ENCODE peak calls at places on chromosomes 4 and X, in six cellular contexts. X is left ventricle myocardium inferior; K is stimulated activated CD8-positive, alpha-beta memory T cell treated with anti-CD3 and anti-CD28 coated beads, Interleukin-4, amount 100 ng/mL, for 1 hour; B is omental fat pad; A is Peyer's patch; Y is H4. L is an unnamed sample.

GRCh38 chr4:7384003-7384928 is 50.5 kb downstream of the PSAPL1 start:
- DNase-seq in X (no peak), K (no peak), B (no peak), A (peak), Y (no peak), L (no peak)

GRCh38 chr4:154760895-154761294 is 17.1 kb downstream of the LRAT start:
- DNase-seq in X (no peak), K (no peak), B (no peak), A (no peak), Y (no peak), L (no peak)

GRCh38 chr4:140090215-140090731 is 63.7 kb downstream of the MAML3 start:
- DNase-seq in X (no peak), K (no peak), B (no peak), A (no peak), Y (no peak), L (no peak)

GRCh38 chrX:118174516-118174915 is 57.9 kb upstream of the KLHL13 start:
- DNase-seq in X (no peak), K (no peak), B (no peak), A (no peak), Y (no peak), L (no peak)

GRCh38 chr4:81442479-81443085 is 29.1 kb downstream of the RASGEF1B start:
- DNase-seq in X (no peak), K (no peak), B (no peak), A (no peak), Y (no peak), L (no peak)

GRCh38 chr4:19177616-19178015 is 1074.1 kb upstream of the SLIT2 start:
- DNase-seq in X (no peak), K (no peak), B (no peak), A (no peak), Y (no peak), L (no peak)

GRCh38 chrX:1387141-1387776 is 4.7 kb downstream of the SLC25A6 start:
- DNase-seq in X (no peak), K (no peak), B (no peak), A (peak), Y (no peak), L (no peak)

GRCh38 chrX:55489315-55490009 is at the start of gene USP51:
- DNase-seq in X (peak), K (no peak), B (no peak), A (peak), Y (no peak), L (no peak)

GRCh38 chr4:184358521-184359232 is 115.7 kb downstream of the IRF2 start:
- DNase-seq in X (no peak), K (no peak), B (no peak), A (no peak), Y (no peak), L (no peak)

GRCh38 chr4:40592034-40592433 is 37.6 kb downstream of the RBM47 start:
- DNase-seq in X (no peak), K (no peak), B (no peak), A (no peak), Y (no peak), L (no peak)

GRCh38 chrX:155134255-155134654 is 62.9 kb downstream of the BRCC3 start:
- DNase-seq in X (no peak), K (no peak), B (no peak), A (no peak), Y (no peak), L (no peak)

GRCh38 chrX:68018248-68019203 is 414.8 kb downstream of the OPHN1 start:
- DNase-seq in X (no peak), K (no peak), B (no peak), A (no peak), Y (peak), L (no peak)

GRCh38 chrX:136380010-136380769 is 79.4 kb downstream of the ADGRG4 start:
- DNase-seq in X (no peak), K (no peak), B (no peak), A (no peak), Y (no peak), L (no peak)

GRCh38 chrX:49761481-49761880 is 65.7 kb upstream of the PAGE1 start:
- DNase-seq in X (no peak), K (no peak), B (no peak), A (no peak), Y (no peak), L (no peak)

GRCh38 chrX:39936886-39937770 is 160.6 kb downstream of the BCOR start:
- DNase-seq in X (no peak), K (no peak), B (no peak), A (no peak), Y (no peak), L (no peak)

GRCh38 chrX:103918050-103918449 is 44.4 kb upstream of the TMSB15B start:
- DNase-seq in X (peak), K (no peak), B (no peak), A (peak), Y (peak), L (peak)

GRCh38 chr4:159608434-159608833 is 505.6 kb downstream of the RAPGEF2 start:
- DNase-seq in X (no peak), K (no peak), B (no peak), A (no peak), Y (peak), L (no peak)

GRCh38 chr4:88148560-88148959 is 9.9 kb downstream of the ABCG2 start:
- DNase-seq in X (no peak), K (no peak), B (no peak), A (no peak), Y (no peak), L (no peak)

GRCh38 chr4:21447320-21448055 is 501.1 kb downstream of the KCNIP4 start:
- DNase-seq in X (no peak), K (no peak), B (no peak), A (no peak), Y (peak), L (no peak)

GRCh38 chr4:185219551-185220344 is 10.3 kb downstream of the SNX25 start:
- DNase-seq in X (peak), K (no peak), B (no peak), A (peak), Y (peak), L (no peak)

GRCh38 chr4:39823193-39823592 is 125.3 kb downstream of the UBE2K start:
- DNase-seq in X (no peak), K (no peak), B (no peak), A (no peak), Y (peak), L (no peak)

GRCh38 chr4:23235613-23236390 is 543.1 kb downstream of the GBA3 start:
- DNase-seq in X (no peak), K (no peak), B (no peak), A (no peak), Y (no peak), L (no peak)

GRCh38 chrX:20515841-20516461 is 249.2 kb upstream of the RPS6KA3 start:
- DNase-seq in X (no peak), K (no peak), B (no peak), A (no peak), Y (peak), L (no peak)

GRCh38 chr4:118034061-118034785 is at the start of gene NDST3:
- DNase-seq in X (no peak), K (no peak), B (no peak), A (no peak), Y (peak), L (peak)

GRCh38 chr4:137819964-137820383 is 287.7 kb upstream of the PCDH18 start:
- DNase-seq in X (no peak), K (no peak), B (no peak), A (no peak), Y (peak), L (peak)

GRCh38 chr4:25347971-25348370 is 29.1 kb upstream of the ANAPC4 start:
- DNase-seq in X (no peak), K (no peak), B (no peak), A (no peak), Y (no peak), L (no peak)

GRCh38 chr4:167873536-167873935 is 218.8 kb upstream of the ANXA10 start:
- DNase-seq in X (no peak), K (no peak), B (no peak), A (no peak), Y (no peak), L (no peak)

GRCh38 chr4:172708184-172708583 is 460.4 kb upstream of the GALNT7 start:
- DNase-seq in X (no peak), K (no peak), B (no peak), A (no peak), Y (no peak), L (no peak)

GRCh38 chr4:106985830-106986229 is 50.3 kb downstream of the DKK2 start:
- DNase-seq in X (no peak), K (no peak), B (no peak), A (no peak), Y (no peak), L (no peak)

GRCh38 chrX:140775211-140775610 is 65.7 kb downstream of the LINC00632 start:
- DNase-seq in X (no peak), K (no peak), B (no peak), A (no peak), Y (no peak), L (no peak)

GRCh38 chrX:108447303-108447702 is 7.7 kb downstream of the COL4A5 start:
- DNase-seq in X (no peak), K (no peak), B (no peak), A (no peak), Y (peak), L (no peak)

GRCh38 chr4:90137545-90137944 is 10.4 kb downstream of the CCSER1 start:
- DNase-seq in X (no peak), K (no peak), B (no peak), A (no peak), Y (peak), L (no peak)

L was measured in NCI-H1436.